ENCODE peak calls at places on chromosomes 13 and 19, in eight cellular contexts. A is cardiac muscle cell, B is lower lobe of right lung, Z is ovary, L is B cell, J is AG10803, M is brain microvascular endothelial cell, Y is GM06990. F is an unnamed sample.

GRCh38 chr13:97466782-97467181 is 32.8 kb downstream of the RAP2A start:
- DNase-seq in A (no peak), B (no peak), Z (no peak), L (no peak), J (no peak), M (no peak), Y (no peak), F (no peak)

GRCh38 chr19:8370176-8371010 is 6.4 kb downstream of the ANGPTL4 start:
- DNase-seq in A (no peak), B (peak; percentile 13), Z (no peak), L (no peak), J (no peak), M (no peak), Y (no peak), F (no peak)

GRCh38 chr13:110657196-110657595 is 41.9 kb downstream of the NAXD start:
- DNase-seq in A (no peak), B (no peak), Z (no peak), L (no peak), J (no peak), M (no peak), Y (no peak), F (no peak)

GRCh38 chr13:106161186-106161585 is 374.3 kb downstream of the EFNB2 start:
- DNase-seq in A (no peak), B (no peak), Z (no peak), L (no peak), J (peak; percentile 19), M (no peak), Y (no peak), F (no peak)

GRCh38 chr19:18479964-18480723 is 41.7 kb downstream of the ELL start:
- DNase-seq in A (no peak), B (peak; percentile 74), Z (peak; percentile 49), L (no peak), J (peak; percentile 96), M (no peak), Y (no peak), F (no peak)

GRCh38 chr13:29125934-29126424 is 305.8 kb downstream of the MTUS2 start:
- DNase-seq in A (no peak), B (no peak), Z (no peak), L (no peak), J (no peak), M (no peak), Y (peak; percentile 33), F (no peak)

GRCh38 chr19:27774827-27775226 is 1438.1 kb downstream of the UQCRFS1 start:
- DNase-seq in A (no peak), B (no peak), Z (no peak), L (no peak), J (no peak), M (no peak), Y (no peak), F (no peak)

GRCh38 chr13:85650613-85651012 is 148.6 kb downstream of the SLITRK6 start:
- DNase-seq in A (no peak), B (no peak), Z (no peak), L (no peak), J (no peak), M (no peak), Y (no peak), F (no peak)

GRCh38 chr13:59247166-59247565 is 916.6 kb downstream of the DIAPH3 start:
- DNase-seq in A (no peak), B (peak; percentile 45), Z (no peak), L (no peak), J (no peak), M (no peak), Y (no peak), F (no peak)

GRCh38 chr19:32324631-32325215 is 20.7 kb upstream of the ZNF507 start:
- DNase-seq in A (no peak), B (no peak), Z (no peak), L (no peak), J (no peak), M (no peak), Y (no peak), F (no peak)
- TF ChIP-seq CTCF in A (peak; percentile 31), B (no peak), Z (no peak), L (no peak), J (no peak), M (peak; percentile 34), Y (no peak), F (no peak)

GRCh38 chr19:11481777-11482383 is 1.0 kb upstream of the ELAVL3 start:
- DNase-seq in A (peak; percentile 84), B (peak; percentile 67), Z (no peak), L (peak; percentile 83), J (peak; percentile 82), M (peak; percentile 77), Y (peak; percentile 87), F (peak; percentile 90)

GRCh38 chr19:11482384-11483050 is 1.7 kb upstream of the ELAVL3 start:
- DNase-seq in A (peak; percentile 86), B (peak; percentile 92), Z (peak; percentile 78), L (peak; percentile 99), J (peak; percentile 71), M (peak; percentile 57), Y (peak; percentile 95), F (peak; percentile 94)

GRCh38 chr19:11483176-11484111 is 2.6 kb upstream of the ELAVL3 start:
- DNase-seq in A (no peak), B (no peak), Z (no peak), L (peak; percentile 52), J (no peak), M (no peak), Y (no peak), F (no peak)

GRCh38 chr19:11486661-11487503 is 6.0 kb upstream of the ELAVL3 start:
- DNase-seq in A (no peak), B (no peak), Z (no peak), L (peak; percentile 44), J (no peak), M (no peak), Y (no peak), F (no peak)

DNA sequence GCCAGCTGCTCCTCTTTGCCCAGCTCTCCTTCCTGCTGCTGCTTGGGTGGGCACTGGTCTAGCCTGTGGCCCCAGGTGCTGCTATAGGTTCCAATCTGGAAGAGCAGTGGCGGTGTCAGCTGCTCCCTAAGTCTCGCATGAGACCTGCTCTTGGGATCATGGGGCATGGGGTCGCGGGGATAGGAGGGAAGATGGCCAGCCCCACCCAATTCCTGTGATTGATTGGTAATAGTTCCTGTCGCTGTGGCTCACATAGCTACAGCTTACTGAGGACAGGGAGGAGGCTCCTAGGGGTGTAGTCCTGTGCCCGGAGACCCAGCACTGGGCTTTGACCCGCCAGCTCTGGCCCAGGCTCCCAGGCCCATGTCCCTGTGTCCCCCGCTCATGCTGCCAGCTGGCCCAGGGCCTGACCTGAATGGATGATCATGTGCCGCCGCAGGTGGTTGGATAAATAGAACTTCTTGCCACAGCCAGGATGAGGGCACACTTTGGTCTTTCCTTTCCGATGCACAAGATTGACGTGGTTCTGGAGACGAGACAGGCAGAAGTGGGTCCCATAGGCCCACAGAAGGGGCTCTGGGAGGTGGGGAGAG is 4.5 kb upstream of the ELAVL3 start:
- DNase-seq in A (no peak), B (no peak), Z (no peak), L (no peak), J (no peak), M (no peak), Y (no peak), F (no peak)
- TF ChIP-seq CTCF in A (no peak), B (no peak), Z (no peak), L (no peak), J (no peak), M (no peak), Y (no peak), F (no peak)

DNA sequence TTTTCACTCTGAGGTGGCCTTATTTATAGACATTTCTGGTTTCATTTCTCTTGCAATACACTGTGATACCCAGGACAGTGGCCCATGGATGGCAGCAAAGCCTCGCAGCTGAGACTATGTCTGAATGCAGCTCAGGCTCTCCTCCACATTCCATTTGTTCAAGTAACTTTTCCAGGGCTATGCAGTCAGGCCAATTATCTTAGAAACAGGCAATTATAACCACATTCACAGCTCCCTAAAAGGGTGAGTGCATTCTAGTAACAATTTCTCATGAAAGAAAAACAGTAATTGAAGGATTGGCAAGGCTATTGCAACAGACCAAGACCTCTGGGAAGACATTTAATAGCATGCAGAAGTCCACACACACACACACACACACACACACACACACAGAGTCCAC is 264.0 kb downstream of the TBC1D4 start:
- DNase-seq in A (peak; percentile 28), B (no peak), Z (no peak), L (no peak), J (peak; percentile 95), M (peak; percentile 36), Y (no peak), F (no peak)
- TF ChIP-seq CTCF in A (no peak), B (no peak), Z (no peak), L (no peak), J (peak; percentile 31), M (peak; percentile 37), Y (no peak), F (no peak)

DNA sequence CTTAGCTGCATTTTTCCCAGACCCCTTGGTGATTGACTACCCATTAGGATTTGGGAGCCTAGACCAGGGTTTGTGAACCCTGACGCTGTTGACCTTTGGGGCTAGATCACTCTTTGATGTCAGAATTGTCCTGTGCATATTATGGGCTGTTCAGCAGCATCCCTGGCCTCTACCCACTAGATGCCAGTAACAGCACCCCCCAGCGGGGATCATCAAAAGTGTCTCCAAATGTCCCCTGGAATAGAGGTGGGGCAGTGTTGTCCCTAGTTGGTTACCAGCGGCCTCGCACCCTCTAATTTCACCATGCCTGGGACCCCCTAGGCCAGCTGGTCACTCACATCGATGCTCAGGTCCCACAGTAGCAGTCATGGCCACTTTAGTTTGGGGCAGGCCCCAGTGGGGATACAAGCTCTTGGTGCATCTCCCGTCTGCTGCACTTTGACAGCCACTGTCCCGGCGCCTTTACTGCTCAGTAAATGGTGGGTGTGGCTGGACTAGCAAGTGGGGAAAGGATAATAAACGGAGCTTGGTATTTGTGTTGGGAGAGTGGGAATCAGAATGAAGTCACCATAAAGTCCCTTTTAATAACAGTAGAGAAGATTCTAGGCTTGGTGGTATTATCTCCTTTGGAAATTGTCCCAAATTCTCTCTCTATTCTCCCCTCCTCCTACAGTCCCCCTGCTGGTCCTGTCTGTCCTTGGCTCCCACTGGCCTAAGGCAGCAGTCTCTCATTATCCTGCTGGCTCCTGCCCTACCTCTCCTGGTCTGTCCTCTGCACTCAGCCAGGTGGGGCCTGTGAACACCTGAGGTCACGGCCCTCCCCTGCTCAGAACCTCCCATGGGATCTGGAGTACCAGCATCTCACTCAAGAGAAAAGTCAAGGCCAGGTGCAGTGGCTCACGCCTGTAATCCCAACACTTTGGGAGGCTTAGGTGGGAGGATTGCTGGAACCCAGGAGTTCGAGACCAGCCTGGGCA is 80.6 kb downstream of the SIPA1L3 start:
- DNase-seq in A (no peak), B (no peak), Z (no peak), L (no peak), J (no peak), M (no peak), Y (no peak), F (peak; percentile 42)
- TF ChIP-seq CTCF in A (peak; percentile 26), B (no peak), Z (no peak), L (no peak), J (peak; percentile 15), M (peak; percentile 62), Y (peak; percentile 56), F (peak; percentile 26)

F was measured in glutamatergic neuron.